ENCODE peak calls at places on chromosomes 13 and 19, in ten cellular contexts. N is lower lobe of right lung; J is pancreas; Z is Jurkat, Clone E6-1; Y is WTC11; P is central memory CD4-positive, alpha-beta T cell; W is right cardiac atrium; L is Calu3; D is amniotic stem cell; O is SHP77 treated with DMSO at 0.1 percent for 48 hours. V is an unnamed sample.

GRCh38 chr13:30049692-30050091 is 199.3 kb upstream of the UBL3 start:
- DNase-seq in N (no peak), J (no peak), Z (no peak), Y (no peak), P (no peak), W (no peak), L (no peak), D (no peak), O (no peak), V (no peak)

GRCh38 chr19:35059799-35060091 is 18.2 kb downstream of the HPN start:
- DNase-seq in N (no peak), J (no peak), Z (no peak), Y (no peak), P (no peak), W (no peak), L (no peak), D (no peak), O (no peak), V (no peak)

GRCh38 chr13:94658926-94659649 is 53.3 kb downstream of the SOX21 start:
- DNase-seq in N (no peak), J (no peak), Z (no peak), Y (no peak), P (no peak), W (no peak), L (no peak), D (no peak), O (no peak), V (no peak)

GRCh38 chr13:40762849-40763248 is 8.1 kb downstream of the MRPS31 start:
- DNase-seq in N (no peak), J (no peak), Z (no peak), Y (no peak), P (no peak), W (no peak), L (no peak), D (peak; percentile 6), O (no peak), V (no peak)

GRCh38 chr13:111913790-111914189 is 153.2 kb upstream of the SOX1 start:
- DNase-seq in N (no peak), J (no peak), Z (peak; percentile 7), Y (no peak), P (no peak), W (no peak), L (no peak), D (no peak), O (no peak), V (no peak)

GRCh38 chr13:30091035-30091434 is 216.3 kb downstream of the KATNAL1 start:
- DNase-seq in N (no peak), J (no peak), Z (no peak), Y (no peak), P (no peak), W (no peak), L (no peak), D (no peak), O (no peak), V (no peak)

GRCh38 chr13:47117268-47117667 is 220.4 kb upstream of the HTR2A start:
- DNase-seq in N (no peak), J (no peak), Z (no peak), Y (no peak), P (no peak), W (no peak), L (no peak), D (peak; percentile 42), O (no peak), V (no peak)

GRCh38 chr13:36666482-36667264 is 7.1 kb upstream of the SERTM1 start:
- DNase-seq in N (no peak), J (no peak), Z (no peak), Y (no peak), P (no peak), W (no peak), L (no peak), D (no peak), O (peak; percentile 93), V (no peak)

GRCh38 chr13:65966991-65967451 is 1263.1 kb downstream of the PCDH9 start:
- DNase-seq in N (no peak), J (no peak), Z (peak; percentile 62), Y (no peak), P (no peak), W (no peak), L (no peak), D (no peak), O (no peak), V (no peak)

GRCh38 chr19:19900124-19900523 is 622 bp upstream of the ZNF93 start:
- DNase-seq in N (no peak), J (peak; percentile 20), Z (no peak), Y (no peak), P (no peak), W (no peak), L (peak; percentile 6), D (peak; percentile 22), O (no peak), V (no peak)

GRCh38 chr19:51573331-51573730 is 2.2 kb downstream of the ZNF175 start:
- DNase-seq in N (no peak), J (no peak), Z (no peak), Y (no peak), P (no peak), W (no peak), L (no peak), D (no peak), O (no peak), V (no peak)

GRCh38 chr13:20387441-20387971 is 138.2 kb downstream of the CRYL1 start:
- DNase-seq in N (no peak), J (no peak), Z (no peak), Y (no peak), P (no peak), W (no peak), L (no peak), D (no peak), O (no peak), V (no peak)

GRCh38 chr13:105497597-105497996 is 1037.9 kb downstream of the EFNB2 start:
- DNase-seq in N (no peak), J (no peak), Z (no peak), Y (no peak), P (no peak), W (no peak), L (no peak), D (no peak), O (no peak), V (no peak)

GRCh38 chr13:45496942-45497341 is 32.2 kb downstream of the COG3 start:
- DNase-seq in N (no peak), J (no peak), Z (no peak), Y (no peak), P (no peak), W (no peak), L (no peak), D (no peak), O (no peak), V (no peak)